ENCODE peak calls at places on chromosomes 13 and 19, in nine cellular contexts. A, O, J, I, K, B, W, H and D are unnamed samples.

GRCh38 chr13:95684463-95684862 is 7.5 kb downstream of the DNAJC3 start:
- DNase-seq in A (no peak), O (no peak), J (no peak), I (no peak), K (peak), B (no peak), W (no peak), H (no peak), D (no peak)

GRCh38 chr19:11421607-11422098 is 2.5 kb upstream of the RGL3 start:
- DNase-seq in A (no peak), O (no peak), J (no peak), I (peak), K (peak), B (peak), W (peak), H (peak), D (peak)

GRCh38 chr19:15264061-15264932 is 32.0 kb upstream of the EPHX3 start:
- DNase-seq in A (no peak), O (no peak), J (peak), I (peak), K (peak), B (peak), W (peak), H (peak), D (peak)

GRCh38 chr19:51727349-51727880 is 3.6 kb upstream of the HAS1 start:
- DNase-seq in A (no peak), O (no peak), J (peak), I (no peak), K (no peak), B (no peak), W (peak), H (no peak), D (no peak)

GRCh38 chr19:35380450-35381124 is 9.7 kb downstream of the GPR42 start:
- DNase-seq in A (no peak), O (no peak), J (no peak), I (no peak), K (no peak), B (no peak), W (no peak), H (no peak), D (no peak)

GRCh38 chr13:73533111-73533510 is 474.3 kb downstream of the KLF5 start:
- DNase-seq in A (no peak), O (peak), J (no peak), I (no peak), K (no peak), B (no peak), W (no peak), H (no peak), D (no peak)

GRCh38 chr13:113545931-113546516 is 38.5 kb upstream of the TFDP1 start:
- DNase-seq in A (no peak), O (no peak), J (no peak), I (no peak), K (no peak), B (no peak), W (no peak), H (peak), D (no peak)

GRCh38 chr19:11446652-11447301 is 11.3 kb downstream of the PRKCSH start:
- DNase-seq in A (no peak), O (no peak), J (no peak), I (peak), K (peak), B (peak), W (peak), H (peak), D (no peak)

GRCh38 chr19:45439569-45440258 is 16.0 kb upstream of the ERCC1 start:
- DNase-seq in A (peak), O (peak), J (peak), I (peak), K (peak), B (peak), W (peak), H (peak), D (peak)

GRCh38 chr13:76884571-76885202 is 1.5 kb downstream of the KCTD12 start:
- DNase-seq in A (no peak), O (peak), J (no peak), I (peak), K (no peak), B (no peak), W (peak), H (no peak), D (peak)

GRCh38 chr19:13764101-13764807 is at the start of gene MRI1:
- DNase-seq in A (peak), O (peak), J (no peak), I (peak), K (peak), B (peak), W (peak), H (peak), D (peak)

GRCh38 chr19:13763300-13763699 is 1.0 kb upstream of the MRI1 start:
- DNase-seq in A (no peak), O (no peak), J (no peak), I (no peak), K (no peak), B (no peak), W (no peak), H (no peak), D (no peak)

GRCh38 chr19:13758795-13759194 is 5.5 kb upstream of the MRI1 start:
- DNase-seq in A (no peak), O (no peak), J (no peak), I (no peak), K (no peak), B (no peak), W (no peak), H (peak), D (no peak)

GRCh38 chr19:13762635-13763235 is 1.6 kb upstream of the MRI1 start:
- DNase-seq in A (no peak), O (no peak), J (no peak), I (no peak), K (no peak), B (no peak), W (no peak), H (peak), D (no peak)

GRCh38 chr19:13761423-13761822 is 2.9 kb upstream of the MRI1 start:
- DNase-seq in A (no peak), O (no peak), J (no peak), I (no peak), K (no peak), B (no peak), W (no peak), H (no peak), D (no peak)
- TF ChIP-seq CTCF in A (no peak), O (no peak), J (peak), I (no peak), K (no peak), B (no peak), W (no peak), H (no peak), D (no peak)

GRCh38 chr13:99959127-99959529 is 12.4 kb downstream of the ZIC5 start:
- DNase-seq in A (no peak), O (no peak), J (no peak), I (no peak), K (peak), B (no peak), W (no peak), H (no peak), D (no peak)

GRCh38 chr13:99959538-99960230 is 11.9 kb downstream of the ZIC5 start:
- DNase-seq in A (no peak), O (no peak), J (no peak), I (no peak), K (peak), B (no peak), W (no peak), H (no peak), D (no peak)

GRCh38 chr13:99960663-99961440 is 10.7 kb downstream of the ZIC5 start:
- DNase-seq in A (no peak), O (no peak), J (no peak), I (no peak), K (peak), B (no peak), W (no peak), H (no peak), D (no peak)

GRCh38 chr13:99956473-99957349 is 14.9 kb downstream of the ZIC5 start:
- DNase-seq in A (no peak), O (no peak), J (no peak), I (no peak), K (peak), B (peak), W (no peak), H (no peak), D (no peak)

DNA sequence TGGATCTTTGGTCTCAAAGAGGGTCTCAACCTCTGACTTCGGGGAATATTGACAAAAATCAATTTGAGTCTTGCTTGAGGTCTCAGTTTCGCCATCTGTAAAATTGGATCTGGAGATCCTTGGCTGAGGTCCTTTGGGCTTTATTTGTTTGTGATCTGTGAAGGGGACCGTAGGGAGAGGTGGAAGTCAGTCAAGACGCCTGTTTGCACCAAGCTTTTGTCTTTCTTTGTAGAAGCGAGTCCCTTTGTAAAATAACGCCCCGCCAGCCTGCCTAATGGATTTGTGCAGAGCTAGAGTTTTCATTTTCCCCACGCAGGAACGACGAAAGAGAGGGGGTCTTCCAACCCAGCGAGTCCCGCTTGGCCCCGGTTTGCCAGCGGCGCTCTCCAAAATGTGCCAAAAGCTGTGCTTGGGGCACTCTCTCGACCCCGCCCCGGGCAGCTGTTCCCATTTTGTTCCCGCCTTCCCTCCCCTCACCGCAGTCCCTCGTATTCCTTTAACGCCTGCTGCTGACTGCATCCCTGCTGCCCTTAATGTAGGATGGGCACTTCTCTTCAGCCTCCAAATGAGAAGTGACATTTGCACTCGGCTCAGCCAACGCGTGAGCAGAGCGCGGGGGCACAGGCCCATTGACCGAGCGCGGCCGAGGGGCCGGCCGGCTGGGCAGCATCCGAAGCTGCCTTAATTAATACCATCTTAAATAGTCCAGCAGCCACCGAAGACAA is 13.0 kb downstream of the ZIC5 start:
- DNase-seq in A (no peak), O (no peak), J (no peak), I (no peak), K (peak), B (no peak), W (no peak), H (no peak), D (no peak)
- H3K4me3 ChIP-seq in A (no peak), O (no peak), J (no peak), I (no peak), K (peak), B (no peak), W (no peak), H (no peak), D (no peak)

GRCh38 chr19:495440-496332 is 600 bp upstream of the MADCAM1 start:
- DNase-seq in A (no peak), O (peak), J (peak), I (no peak), K (peak), B (peak), W (peak), H (no peak), D (peak)
- TF ChIP-seq CTCF in A (peak), O (peak), J (peak), I (peak), K (peak), B (peak), W (peak), H (no peak), D (peak)

DNA sequence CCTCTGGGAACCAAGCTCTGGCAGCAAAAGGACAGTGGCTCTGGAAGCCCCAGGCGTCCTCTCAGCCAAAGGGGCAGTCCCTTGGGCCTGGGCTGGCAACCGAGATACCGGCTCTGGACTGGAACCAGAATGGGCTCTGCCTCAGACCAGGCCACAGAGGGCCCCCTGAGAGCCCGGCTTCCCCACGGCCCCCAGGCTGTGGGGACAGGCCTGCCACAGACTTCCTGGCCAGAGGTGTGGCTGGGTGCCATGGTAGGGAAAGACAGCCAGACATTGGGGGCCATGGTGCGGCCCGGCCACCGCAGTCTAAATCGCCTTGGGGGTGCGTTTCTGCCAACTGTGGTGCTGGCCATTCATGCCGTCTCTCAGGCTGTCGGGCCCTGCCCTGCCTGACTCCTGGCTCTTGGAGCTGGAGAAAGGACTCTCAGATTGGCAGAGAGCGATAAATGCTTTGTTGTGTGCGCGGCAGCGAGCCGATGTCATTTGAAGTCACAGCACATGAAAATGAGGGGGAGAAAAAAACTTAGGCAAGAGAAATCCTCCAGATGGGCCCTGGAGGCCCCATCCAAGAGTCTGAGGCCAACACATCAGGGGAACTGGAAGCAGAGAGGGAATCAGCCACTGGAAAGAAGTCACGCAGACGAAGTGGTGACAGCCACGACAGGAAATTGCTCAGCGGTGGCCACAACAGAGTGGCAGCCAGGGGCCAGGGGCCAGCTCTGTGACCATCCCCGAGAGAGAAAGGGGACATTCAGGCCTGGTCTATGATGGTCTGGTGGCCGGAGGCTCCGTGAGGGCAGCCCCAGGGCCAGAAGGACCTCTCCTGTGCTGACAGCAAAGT is 26.5 kb downstream of the SH3GL1 start:
- DNase-seq in A (no peak), O (no peak), J (no peak), I (no peak), K (no peak), B (peak), W (peak), H (no peak), D (peak)
- H3K4me3 ChIP-seq in A (peak), O (no peak), J (no peak), I (no peak), K (no peak), B (peak), W (no peak), H (no peak), D (no peak)

DNA sequence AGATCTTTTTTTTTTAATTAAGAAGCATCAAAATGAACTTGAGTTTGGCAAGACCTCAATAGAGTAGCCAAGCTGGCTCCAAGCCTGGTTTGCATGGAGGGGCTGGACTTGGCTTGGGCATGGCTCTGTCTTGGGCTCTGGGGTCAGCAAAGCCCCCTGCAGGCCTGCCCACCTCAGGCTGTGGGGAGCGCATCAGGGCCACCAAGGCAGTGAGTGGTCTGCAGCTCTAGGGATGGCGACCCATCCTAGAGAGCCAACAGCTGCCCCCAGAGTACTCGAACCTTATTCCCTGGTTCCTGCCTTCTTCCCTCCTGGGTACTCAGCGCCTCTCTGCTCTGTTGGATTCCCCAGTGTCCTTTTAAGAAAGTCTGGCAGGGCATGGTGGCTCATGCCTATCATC is 5.4 kb upstream of the CHST8 start:
- DNase-seq in A (no peak), O (no peak), J (no peak), I (no peak), K (no peak), B (no peak), W (no peak), H (no peak), D (no peak)
- TF ChIP-seq CTCF in A (no peak), O (no peak), J (no peak), I (no peak), K (no peak), B (no peak), W (no peak), H (no peak), D (no peak)

DNA sequence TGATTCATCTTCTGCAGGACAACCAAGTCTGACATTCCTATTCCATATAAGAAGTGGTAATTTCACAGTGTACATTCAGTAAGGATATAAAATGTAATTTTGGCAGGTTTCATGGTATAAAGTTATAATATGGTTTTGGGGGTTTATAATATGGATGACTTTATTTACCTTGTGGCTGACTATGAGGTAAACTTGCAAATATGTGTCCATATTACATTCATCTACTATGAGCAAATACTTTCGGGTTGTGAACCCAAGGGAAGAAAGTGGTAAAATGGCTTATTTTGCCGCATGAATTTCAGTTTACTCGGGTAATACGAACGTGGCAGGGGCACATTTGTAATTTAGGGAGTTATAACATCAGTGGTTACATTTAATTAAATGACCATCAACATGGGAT is 86.7 kb upstream of the TNFSF11 start:
- DNase-seq in A (no peak), O (peak), J (peak), I (no peak), K (no peak), B (no peak), W (no peak), H (no peak), D (no peak)
- H3K4me3 ChIP-seq in A (no peak), O (no peak), J (no peak), I (no peak), K (no peak), B (no peak), W (no peak), H (no peak), D (no peak)